ENCODE peak calls at places on chromosomes 16 and 17, in six cellular contexts. U is Peyer's patch, P is left ventricle myocardium inferior, Y is PC-3, X is fibroblast of lung, Z is mesothelial cell of epicardium. E is an unnamed sample.

GRCh38 chr16:3674513-3675295 is 20.2 kb downstream of the DNASE1 start:
- DNase-seq in P (no peak), U (no peak), X (no peak), Y (no peak), Z (no peak), E (no peak)

GRCh38 chr16:72937916-72938315 is 110.0 kb downstream of the ZFHX3 start:
- DNase-seq in U (peak; percentile 27), Z (no peak), P (no peak), X (no peak), Y (no peak), E (no peak)

GRCh38 chr16:29029168-29029994 is 44.5 kb downstream of the LAT start:
- DNase-seq in Y (peak; percentile 86), U (no peak), P (no peak), X (peak; percentile 89), Z (no peak), E (no peak)

GRCh38 chr17:65562206-65562531 is 721 bp upstream of the AXIN2 start:
- DNase-seq in Y (no peak), X (no peak), Z (no peak), U (no peak), P (no peak), E (no peak)

GRCh38 chr17:70776446-70776845 is 607.1 kb downstream of the KCNJ2 start:
- DNase-seq in Z (no peak), X (no peak), U (no peak), Y (no peak), P (no peak), E (no peak)

GRCh38 chr16:85093705-85094104 is 18.6 kb downstream of the CIBAR2 start:
- DNase-seq in Y (no peak), Z (no peak), U (no peak), P (no peak), X (no peak), E (no peak)

GRCh38 chr16:4376126-4376819 is 4.6 kb downstream of the VASN start:
- DNase-seq in Y (peak; percentile 60), P (peak; percentile 91), Z (no peak), U (no peak), X (peak; percentile 90), E (no peak)

GRCh38 chr17:34980353-34980680 is at the start of gene LIG3:
- DNase-seq in P (peak; percentile 94), Z (peak; percentile 88), X (peak; percentile 93), Y (peak; percentile 85), U (peak; percentile 97), E (peak; percentile 94)

GRCh38 chr17:8470447-8471047 is 34.9 kb downstream of the NDEL1 start:
- DNase-seq in P (peak; percentile 58), U (no peak), X (no peak), Y (no peak), Z (no peak), E (no peak)

GRCh38 chr17:67675481-67675880 is 42.3 kb upstream of the NOL11 start:
- DNase-seq in Y (no peak), P (no peak), U (no peak), X (no peak), Z (no peak), E (no peak)

GRCh38 chr16:69448470-69449193 is 24.2 kb downstream of the CYB5B start:
- DNase-seq in Z (no peak), X (peak; percentile 79), P (no peak), Y (no peak), U (no peak), E (no peak)

GRCh38 chr16:57357330-57358151 is 1.0 kb upstream of the CCL22 start:
- DNase-seq in U (no peak), Z (no peak), Y (no peak), P (no peak), X (no peak), E (peak; percentile 31)

GRCh38 chr16:20901068-20901440 is 483 bp downstream of the LYRM1 start:
- DNase-seq in P (no peak), Z (no peak), Y (no peak), U (no peak), X (no peak), E (no peak)

GRCh38 chr16:56189990-56190902 is 1.0 kb upstream of the GNAO1 start:
- DNase-seq in U (no peak), X (peak; percentile 5), P (no peak), Y (no peak), Z (no peak), E (no peak)

GRCh38 chr17:43125967-43126910 is 1.1 kb upstream of the BRCA1 start:
- DNase-seq in U (no peak), Z (no peak), Y (no peak), X (peak; percentile 6), P (no peak), E (no peak)

GRCh38 chr17:6496116-6496481 is 51.8 kb downstream of the PIMREG start:
- DNase-seq in Y (no peak), Z (no peak), U (peak; percentile 23), P (no peak), X (no peak), E (no peak)

GRCh38 chr17:68199837-68200688 is 47.8 kb upstream of the AMZ2 start:
- DNase-seq in Z (no peak), X (no peak), U (no peak), P (no peak), Y (no peak), E (no peak)

GRCh38 chr17:59846391-59847165 is 46.2 kb downstream of the TUBD1 start:
- DNase-seq in P (peak; percentile 41), U (no peak), X (peak; percentile 86), Z (no peak), Y (peak; percentile 99), E (peak; percentile 33)

GRCh38 chr17:77443743-77444260 is 303.0 kb downstream of the SEC14L1 start:
- DNase-seq in X (no peak), U (no peak), Z (no peak), Y (no peak), P (no peak), E (no peak)

GRCh38 chr17:61416540-61417363 is 17.1 kb downstream of the TBX2 start:
- DNase-seq in Z (peak; percentile 67), Y (peak; percentile 94), X (peak; percentile 91), P (peak; percentile 90), U (peak; percentile 80), E (no peak)

GRCh38 chr17:42347198-42347597 is 41.0 kb downstream of the STAT3 start:
- DNase-seq in Z (no peak), U (no peak), X (peak; percentile 86), Y (no peak), P (no peak), E (no peak)

GRCh38 chr16:15654591-15654990 is 4.5 kb downstream of the NDE1 start:
- DNase-seq in Y (no peak), X (no peak), Z (no peak), U (no peak), P (no peak), E (no peak)

GRCh38 chr16:67936124-67936875 is at the start of gene PSMB10:
- DNase-seq in U (peak; percentile 78), Y (no peak), Z (no peak), P (peak; percentile 57), X (peak; percentile 73), E (peak; percentile 68)

GRCh38 chr16:15544405-15544804 is 98.5 kb downstream of the MARF1 start:
- DNase-seq in P (no peak), Z (no peak), Y (no peak), U (no peak), X (no peak), E (no peak)

GRCh38 chr17:58322581-58323419 is 5.8 kb downstream of the TSPOAP1 start:
- DNase-seq in Z (no peak), X (no peak), Y (no peak), P (no peak), U (no peak), E (no peak)

GRCh38 chr16:28925386-28926228 is 569 bp upstream of the RABEP2 start:
- DNase-seq in U (no peak), Y (peak; percentile 58), P (peak; percentile 87), Z (peak; percentile 46), X (peak; percentile 81), E (no peak)

GRCh38 chr17:35930211-35931065 is at the start of gene RDM1:
- DNase-seq in U (peak; percentile 78), Y (peak; percentile 79), Z (peak; percentile 75), P (peak; percentile 47), X (peak; percentile 45), E (peak; percentile 70)

GRCh38 chr17:9389116-9389515 is 186.5 kb downstream of the STX8 start:
- DNase-seq in X (peak; percentile 56), U (no peak), Y (peak; percentile 45), P (no peak), Z (no peak), E (no peak)

GRCh38 chr17:8173056-8173870 is 2.9 kb downstream of the TMEM107 start:
- DNase-seq in Z (no peak), P (peak; percentile 67), U (peak; percentile 59), Y (peak; percentile 95), X (peak; percentile 99), E (peak; percentile 40)

GRCh38 chr16:17227278-17227677 is 243.5 kb downstream of the XYLT1 start:
- DNase-seq in U (peak; percentile 56), Z (no peak), X (no peak), Y (no peak), P (no peak), E (no peak)
- TF ChIP-seq CTCF in U (no peak), Z (no peak), X (no peak), Y (no peak), P (no peak), E (no peak)

GRCh38 chr17:74748529-74749261 is at the start of gene NHERF1:
- DNase-seq in Y (peak; percentile 98), P (peak; percentile 96), X (peak; percentile 84), Z (peak; percentile 88), U (peak; percentile 97), E (peak; percentile 97)
- TF ChIP-seq CTCF in Y (no peak), P (peak; percentile 39), X (no peak), Z (peak; percentile 26), U (no peak), E (no peak)

DNA sequence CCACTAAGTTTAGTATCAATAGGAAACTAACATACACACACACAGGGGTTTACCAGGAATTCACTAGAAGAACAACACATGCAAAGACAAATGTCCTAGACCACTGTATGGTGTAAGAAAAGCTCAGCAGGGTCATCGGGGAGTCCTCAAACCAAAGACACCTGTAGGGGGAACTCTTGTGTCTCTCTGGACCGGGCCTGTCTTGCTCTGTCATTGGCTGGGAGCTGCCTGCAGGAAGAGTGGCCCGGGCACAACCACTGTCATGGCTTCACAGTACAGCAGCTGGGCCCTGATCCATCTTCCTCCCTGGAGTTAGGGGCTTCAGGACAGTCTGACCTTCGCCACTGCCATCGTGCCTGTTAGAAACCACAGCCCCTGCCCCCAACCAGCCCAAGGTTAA is 263.6 kb upstream of the DYNLRB2 start:
- DNase-seq in U (no peak), Y (no peak), P (no peak), Z (no peak), X (no peak), E (no peak)
- TF ChIP-seq CTCF in U (no peak), Y (no peak), P (no peak), Z (no peak), X (no peak), E (no peak)

GRCh38 chr17:81189670-81190530 is 23.9 kb upstream of the AATK start:
- DNase-seq in Y (no peak), U (no peak), X (no peak), Z (no peak), P (no peak), E (no peak)
- TF ChIP-seq CTCF in Y (peak; percentile 34), U (no peak), X (no peak), Z (no peak), P (peak; percentile 34), E (no peak)

GRCh38 chr16:24572069-24572468 is 32.7 kb downstream of the RBBP6 start:
- DNase-seq in Y (no peak), U (no peak), X (no peak), Z (no peak), P (no peak), E (no peak)

GRCh38 chr16:24562811-24563210 is 23.4 kb downstream of the RBBP6 start:
- DNase-seq in Z (no peak), P (no peak), X (no peak), U (no peak), Y (no peak), E (no peak)

GRCh38 chr16:24573141-24573540 is 33.8 kb downstream of the RBBP6 start:
- DNase-seq in Y (no peak), X (no peak), Z (no peak), P (no peak), U (no peak), E (no peak)

GRCh38 chr16:24568392-24568791 is 29.0 kb downstream of the RBBP6 start:
- DNase-seq in Z (no peak), P (no peak), X (peak; percentile 49), U (no peak), Y (peak; percentile 39), E (no peak)
- TF ChIP-seq CTCF in Z (no peak), P (peak; percentile 33), X (peak; percentile 20), U (no peak), Y (peak; percentile 57), E (no peak)

E was measured in activated B cell treated with CpG ODN at 0.5 μM for 24 hours.